ENCODE peak calls at places on chromosomes 4 and X, in eight cellular contexts. One of them, this sample, is unnamed.

GRCh38 chr4:95050980-95051688 is 293.4 kb downstream of the BMPR1B start:
- DNase-seq in memory B cell: no peak
- DNase-seq in fibroblast of pulmonary artery: no peak
- DNase-seq in naive thymus-derived CD4-positive, alpha-beta T cell: no peak
- DNase-seq in germinal center: no peak
- DNase-seq in stimulated activated CD4-positive, alpha-beta T cell treated with anti-CD3 and anti-CD28 coated beads, TNF-alpha, amount 100 ng/mL, for 4 hours: no peak
- DNase-seq in suprapubic skin: no peak
- DNase-seq in breast epithelium: no peak
- DNase-seq in this sample: no peak

GRCh38 chrX:24260827-24261550 is 52.9 kb downstream of the SUPT20HL2 start:
- DNase-seq in stimulated activated CD4-positive, alpha-beta T cell treated with anti-CD3 and anti-CD28 coated beads, TNF-alpha, amount 100 ng/mL, for 4 hours: no peak
- DNase-seq in breast epithelium: peak; percentile 22
- DNase-seq in fibroblast of pulmonary artery: peak; percentile 62
- DNase-seq in naive thymus-derived CD4-positive, alpha-beta T cell: no peak
- DNase-seq in germinal center: no peak
- DNase-seq in suprapubic skin: no peak
- DNase-seq in memory B cell: no peak
- DNase-seq in this sample: no peak

GRCh38 chr4:94451051-94451404 is 714 bp upstream of the PDLIM5 start:
- DNase-seq in stimulated activated CD4-positive, alpha-beta T cell treated with anti-CD3 and anti-CD28 coated beads, TNF-alpha, amount 100 ng/mL, for 4 hours: no peak
- DNase-seq in naive thymus-derived CD4-positive, alpha-beta T cell: no peak
- DNase-seq in germinal center: no peak
- DNase-seq in memory B cell: no peak
- DNase-seq in breast epithelium: no peak
- DNase-seq in suprapubic skin: no peak
- DNase-seq in fibroblast of pulmonary artery: no peak
- DNase-seq in this sample: no peak

GRCh38 chr4:20323991-20324390 is 72.3 kb downstream of the SLIT2 start:
- DNase-seq in fibroblast of pulmonary artery: no peak
- DNase-seq in memory B cell: no peak
- DNase-seq in stimulated activated CD4-positive, alpha-beta T cell treated with anti-CD3 and anti-CD28 coated beads, TNF-alpha, amount 100 ng/mL, for 4 hours: no peak
- DNase-seq in breast epithelium: no peak
- DNase-seq in naive thymus-derived CD4-positive, alpha-beta T cell: no peak
- DNase-seq in suprapubic skin: no peak
- DNase-seq in germinal center: no peak
- DNase-seq in this sample: no peak

GRCh38 chr4:72418458-72418857 is 150.6 kb downstream of the ADAMTS3 start:
- DNase-seq in fibroblast of pulmonary artery: peak; percentile 88
- DNase-seq in germinal center: no peak
- DNase-seq in suprapubic skin: no peak
- DNase-seq in stimulated activated CD4-positive, alpha-beta T cell treated with anti-CD3 and anti-CD28 coated beads, TNF-alpha, amount 100 ng/mL, for 4 hours: no peak
- DNase-seq in breast epithelium: no peak
- DNase-seq in memory B cell: no peak
- DNase-seq in naive thymus-derived CD4-positive, alpha-beta T cell: no peak
- DNase-seq in this sample: no peak

GRCh38 chrX:18360867-18361266 is 6.4 kb upstream of the SCML2 start:
- DNase-seq in suprapubic skin: no peak
- DNase-seq in germinal center: no peak
- DNase-seq in stimulated activated CD4-positive, alpha-beta T cell treated with anti-CD3 and anti-CD28 coated beads, TNF-alpha, amount 100 ng/mL, for 4 hours: no peak
- DNase-seq in memory B cell: no peak
- DNase-seq in naive thymus-derived CD4-positive, alpha-beta T cell: no peak
- DNase-seq in fibroblast of pulmonary artery: no peak
- DNase-seq in breast epithelium: no peak
- DNase-seq in this sample: no peak

GRCh38 chr4:128600410-128600809 is 209.1 kb upstream of the JADE1 start:
- DNase-seq in suprapubic skin: no peak
- DNase-seq in naive thymus-derived CD4-positive, alpha-beta T cell: no peak
- DNase-seq in stimulated activated CD4-positive, alpha-beta T cell treated with anti-CD3 and anti-CD28 coated beads, TNF-alpha, amount 100 ng/mL, for 4 hours: no peak
- DNase-seq in memory B cell: no peak
- DNase-seq in fibroblast of pulmonary artery: peak; percentile 73
- DNase-seq in breast epithelium: no peak
- DNase-seq in germinal center: no peak
- DNase-seq in this sample: no peak

GRCh38 chrX:104335765-104336164 is 81.0 kb upstream of the ESX1 start:
- DNase-seq in germinal center: no peak
- DNase-seq in fibroblast of pulmonary artery: peak; percentile 66
- DNase-seq in suprapubic skin: no peak
- DNase-seq in stimulated activated CD4-positive, alpha-beta T cell treated with anti-CD3 and anti-CD28 coated beads, TNF-alpha, amount 100 ng/mL, for 4 hours: no peak
- DNase-seq in memory B cell: no peak
- DNase-seq in breast epithelium: no peak
- DNase-seq in naive thymus-derived CD4-positive, alpha-beta T cell: no peak
- DNase-seq in this sample: no peak

GRCh38 chrX:118823263-118824172 is at the start of gene ZCCHC12:
- DNase-seq in stimulated activated CD4-positive, alpha-beta T cell treated with anti-CD3 and anti-CD28 coated beads, TNF-alpha, amount 100 ng/mL, for 4 hours: no peak
- DNase-seq in memory B cell: no peak
- DNase-seq in suprapubic skin: no peak
- DNase-seq in breast epithelium: no peak
- DNase-seq in fibroblast of pulmonary artery: peak; percentile 49
- DNase-seq in naive thymus-derived CD4-positive, alpha-beta T cell: peak; percentile 48
- DNase-seq in germinal center: peak; percentile 72
- DNase-seq in this sample: peak; percentile 6

GRCh38 chr4:13267091-13267490 is 217.0 kb downstream of the RAB28 start:
- DNase-seq in naive thymus-derived CD4-positive, alpha-beta T cell: no peak
- DNase-seq in fibroblast of pulmonary artery: no peak
- DNase-seq in suprapubic skin: no peak
- DNase-seq in memory B cell: no peak
- DNase-seq in germinal center: no peak
- DNase-seq in breast epithelium: no peak
- DNase-seq in stimulated activated CD4-positive, alpha-beta T cell treated with anti-CD3 and anti-CD28 coated beads, TNF-alpha, amount 100 ng/mL, for 4 hours: no peak
- DNase-seq in this sample: no peak

GRCh38 chr4:7430965-7431695 is 3.6 kb downstream of the PSAPL1 start:
- DNase-seq in suprapubic skin: peak; percentile 47
- DNase-seq in breast epithelium: no peak
- DNase-seq in fibroblast of pulmonary artery: no peak
- DNase-seq in stimulated activated CD4-positive, alpha-beta T cell treated with anti-CD3 and anti-CD28 coated beads, TNF-alpha, amount 100 ng/mL, for 4 hours: no peak
- DNase-seq in germinal center: no peak
- DNase-seq in naive thymus-derived CD4-positive, alpha-beta T cell: no peak
- DNase-seq in memory B cell: no peak
- DNase-seq in this sample: no peak

GRCh38 chrX:4451591-4451990 is 738.1 kb upstream of the PRKX start:
- DNase-seq in germinal center: no peak
- DNase-seq in breast epithelium: no peak
- DNase-seq in stimulated activated CD4-positive, alpha-beta T cell treated with anti-CD3 and anti-CD28 coated beads, TNF-alpha, amount 100 ng/mL, for 4 hours: no peak
- DNase-seq in suprapubic skin: no peak
- DNase-seq in memory B cell: no peak
- DNase-seq in naive thymus-derived CD4-positive, alpha-beta T cell: no peak
- DNase-seq in fibroblast of pulmonary artery: no peak
- DNase-seq in this sample: no peak

GRCh38 chr4:115145393-115146160 is 32.2 kb upstream of the NDST4 start:
- DNase-seq in fibroblast of pulmonary artery: no peak
- DNase-seq in suprapubic skin: no peak
- DNase-seq in naive thymus-derived CD4-positive, alpha-beta T cell: no peak
- DNase-seq in memory B cell: no peak
- DNase-seq in stimulated activated CD4-positive, alpha-beta T cell treated with anti-CD3 and anti-CD28 coated beads, TNF-alpha, amount 100 ng/mL, for 4 hours: no peak
- DNase-seq in breast epithelium: no peak
- DNase-seq in germinal center: no peak
- DNase-seq in this sample: no peak

GRCh38 chr4:147526272-147526654 is 45.4 kb downstream of the EDNRA start:
- DNase-seq in suprapubic skin: no peak
- DNase-seq in breast epithelium: no peak
- DNase-seq in fibroblast of pulmonary artery: no peak
- DNase-seq in germinal center: no peak
- DNase-seq in naive thymus-derived CD4-positive, alpha-beta T cell: no peak
- DNase-seq in stimulated activated CD4-positive, alpha-beta T cell treated with anti-CD3 and anti-CD28 coated beads, TNF-alpha, amount 100 ng/mL, for 4 hours: no peak
- DNase-seq in memory B cell: no peak
- DNase-seq in this sample: no peak

GRCh38 chrX:574355-574754 is 56.2 kb upstream of the SHOX start:
- DNase-seq in naive thymus-derived CD4-positive, alpha-beta T cell: no peak
- DNase-seq in fibroblast of pulmonary artery: no peak
- DNase-seq in germinal center: no peak
- DNase-seq in stimulated activated CD4-positive, alpha-beta T cell treated with anti-CD3 and anti-CD28 coated beads, TNF-alpha, amount 100 ng/mL, for 4 hours: no peak
- DNase-seq in memory B cell: no peak
- DNase-seq in breast epithelium: no peak
- DNase-seq in suprapubic skin: no peak
- DNase-seq in this sample: no peak

GRCh38 chr4:147118523-147118922 is 172.9 kb upstream of the TTC29 start:
- DNase-seq in germinal center: no peak
- DNase-seq in memory B cell: no peak
- DNase-seq in breast epithelium: no peak
- DNase-seq in fibroblast of pulmonary artery: peak; percentile 77
- DNase-seq in suprapubic skin: no peak
- DNase-seq in naive thymus-derived CD4-positive, alpha-beta T cell: no peak
- DNase-seq in stimulated activated CD4-positive, alpha-beta T cell treated with anti-CD3 and anti-CD28 coated beads, TNF-alpha, amount 100 ng/mL, for 4 hours: no peak
- DNase-seq in this sample: no peak

GRCh38 chrX:133574716-133575115 is 159.4 kb upstream of the GPC4 start:
- DNase-seq in naive thymus-derived CD4-positive, alpha-beta T cell: no peak
- DNase-seq in fibroblast of pulmonary artery: no peak
- DNase-seq in germinal center: no peak
- DNase-seq in memory B cell: no peak
- DNase-seq in breast epithelium: no peak
- DNase-seq in stimulated activated CD4-positive, alpha-beta T cell treated with anti-CD3 and anti-CD28 coated beads, TNF-alpha, amount 100 ng/mL, for 4 hours: no peak
- DNase-seq in suprapubic skin: no peak
- DNase-seq in this sample: no peak

GRCh38 chr4:6162885-6163284 is 37.5 kb downstream of the JAKMIP1 start:
- DNase-seq in naive thymus-derived CD4-positive, alpha-beta T cell: no peak
- DNase-seq in germinal center: no peak
- DNase-seq in stimulated activated CD4-positive, alpha-beta T cell treated with anti-CD3 and anti-CD28 coated beads, TNF-alpha, amount 100 ng/mL, for 4 hours: no peak
- DNase-seq in fibroblast of pulmonary artery: no peak
- DNase-seq in breast epithelium: no peak
- DNase-seq in suprapubic skin: no peak
- DNase-seq in memory B cell: no peak
- DNase-seq in this sample: no peak

GRCh38 chr4:3371581-3372001 is 70.2 kb upstream of the HGFAC start:
- DNase-seq in germinal center: no peak
- DNase-seq in fibroblast of pulmonary artery: peak; percentile 49
- DNase-seq in suprapubic skin: no peak
- DNase-seq in stimulated activated CD4-positive, alpha-beta T cell treated with anti-CD3 and anti-CD28 coated beads, TNF-alpha, amount 100 ng/mL, for 4 hours: no peak
- DNase-seq in memory B cell: no peak
- DNase-seq in naive thymus-derived CD4-positive, alpha-beta T cell: no peak
- DNase-seq in breast epithelium: no peak
- DNase-seq in this sample: no peak

GRCh38 chrX:110703641-110704040 is 92.0 kb downstream of the CHRDL1 start:
- DNase-seq in breast epithelium: no peak
- DNase-seq in memory B cell: no peak
- DNase-seq in fibroblast of pulmonary artery: no peak
- DNase-seq in germinal center: no peak
- DNase-seq in suprapubic skin: no peak
- DNase-seq in naive thymus-derived CD4-positive, alpha-beta T cell: no peak
- DNase-seq in stimulated activated CD4-positive, alpha-beta T cell treated with anti-CD3 and anti-CD28 coated beads, TNF-alpha, amount 100 ng/mL, for 4 hours: no peak
- DNase-seq in this sample: no peak

GRCh38 chr4:184856277-184856609 is 30.5 kb upstream of the ACSL1 start:
- DNase-seq in suprapubic skin: no peak
- DNase-seq in memory B cell: no peak
- DNase-seq in fibroblast of pulmonary artery: no peak
- DNase-seq in germinal center: peak; percentile 30
- DNase-seq in naive thymus-derived CD4-positive, alpha-beta T cell: no peak
- DNase-seq in stimulated activated CD4-positive, alpha-beta T cell treated with anti-CD3 and anti-CD28 coated beads, TNF-alpha, amount 100 ng/mL, for 4 hours: no peak
- DNase-seq in breast epithelium: no peak
- DNase-seq in this sample: no peak

GRCh38 chr4:5956285-5957021 is 61.8 kb downstream of the C4orf50 start:
- DNase-seq in memory B cell: no peak
- DNase-seq in fibroblast of pulmonary artery: no peak
- DNase-seq in suprapubic skin: no peak
- DNase-seq in germinal center: no peak
- DNase-seq in stimulated activated CD4-positive, alpha-beta T cell treated with anti-CD3 and anti-CD28 coated beads, TNF-alpha, amount 100 ng/mL, for 4 hours: no peak
- DNase-seq in naive thymus-derived CD4-positive, alpha-beta T cell: no peak
- DNase-seq in breast epithelium: no peak
- DNase-seq in this sample: no peak

GRCh38 chrX:111823068-111823467 is 52.9 kb upstream of the TRPC5OS start:
- DNase-seq in naive thymus-derived CD4-positive, alpha-beta T cell: peak; percentile 1
- DNase-seq in breast epithelium: no peak
- DNase-seq in germinal center: peak; percentile 1
- DNase-seq in suprapubic skin: no peak
- DNase-seq in fibroblast of pulmonary artery: no peak
- DNase-seq in memory B cell: no peak
- DNase-seq in stimulated activated CD4-positive, alpha-beta T cell treated with anti-CD3 and anti-CD28 coated beads, TNF-alpha, amount 100 ng/mL, for 4 hours: no peak
- DNase-seq in this sample: no peak

GRCh38 chr4:184599492-184600135 is 49.6 kb downstream of the CASP3 start:
- DNase-seq in memory B cell: no peak
- DNase-seq in stimulated activated CD4-positive, alpha-beta T cell treated with anti-CD3 and anti-CD28 coated beads, TNF-alpha, amount 100 ng/mL, for 4 hours: no peak
- DNase-seq in suprapubic skin: no peak
- DNase-seq in naive thymus-derived CD4-positive, alpha-beta T cell: no peak
- DNase-seq in breast epithelium: no peak
- DNase-seq in germinal center: no peak
- DNase-seq in fibroblast of pulmonary artery: peak; percentile 84
- DNase-seq in this sample: no peak

GRCh38 chr4:168183717-168184571 is 91.6 kb downstream of the ANXA10 start:
- DNase-seq in suprapubic skin: no peak
- DNase-seq in fibroblast of pulmonary artery: peak; percentile 71
- DNase-seq in naive thymus-derived CD4-positive, alpha-beta T cell: peak; percentile 1
- DNase-seq in germinal center: peak; percentile 5
- DNase-seq in breast epithelium: no peak
- DNase-seq in stimulated activated CD4-positive, alpha-beta T cell treated with anti-CD3 and anti-CD28 coated beads, TNF-alpha, amount 100 ng/mL, for 4 hours: no peak
- DNase-seq in memory B cell: no peak
- DNase-seq in this sample: no peak

GRCh38 chr4:79413486-79413885 is 5.5 kb upstream of the GK2 start:
- DNase-seq in germinal center: no peak
- DNase-seq in naive thymus-derived CD4-positive, alpha-beta T cell: no peak
- DNase-seq in memory B cell: no peak
- DNase-seq in stimulated activated CD4-positive, alpha-beta T cell treated with anti-CD3 and anti-CD28 coated beads, TNF-alpha, amount 100 ng/mL, for 4 hours: no peak
- DNase-seq in suprapubic skin: no peak
- DNase-seq in breast epithelium: no peak
- DNase-seq in fibroblast of pulmonary artery: no peak
- DNase-seq in this sample: no peak

GRCh38 chrX:132877954-132878536 is 80.4 kb downstream of the HS6ST2 start:
- DNase-seq in breast epithelium: no peak
- DNase-seq in suprapubic skin: no peak
- DNase-seq in fibroblast of pulmonary artery: no peak
- DNase-seq in germinal center: no peak
- DNase-seq in naive thymus-derived CD4-positive, alpha-beta T cell: no peak
- DNase-seq in stimulated activated CD4-positive, alpha-beta T cell treated with anti-CD3 and anti-CD28 coated beads, TNF-alpha, amount 100 ng/mL, for 4 hours: no peak
- DNase-seq in memory B cell: no peak
- DNase-seq in this sample: no peak

GRCh38 chrX:154017766-154018517 is 1.8 kb downstream of the IRAK1 start:
- DNase-seq in naive thymus-derived CD4-positive, alpha-beta T cell: no peak
- DNase-seq in breast epithelium: no peak
- DNase-seq in germinal center: no peak
- DNase-seq in stimulated activated CD4-positive, alpha-beta T cell treated with anti-CD3 and anti-CD28 coated beads, TNF-alpha, amount 100 ng/mL, for 4 hours: no peak
- DNase-seq in memory B cell: no peak
- DNase-seq in suprapubic skin: no peak
- DNase-seq in fibroblast of pulmonary artery: no peak
- DNase-seq in this sample: no peak

GRCh38 chrX:66638591-66639500 is at the start of gene EDA2R:
- DNase-seq in breast epithelium: peak; percentile 29
- DNase-seq in fibroblast of pulmonary artery: peak; percentile 88
- DNase-seq in naive thymus-derived CD4-positive, alpha-beta T cell: peak; percentile 4
- DNase-seq in stimulated activated CD4-positive, alpha-beta T cell treated with anti-CD3 and anti-CD28 coated beads, TNF-alpha, amount 100 ng/mL, for 4 hours: no peak
- DNase-seq in suprapubic skin: no peak
- DNase-seq in germinal center: no peak
- DNase-seq in memory B cell: no peak
- DNase-seq in this sample: no peak

GRCh38 chr4:77994194-77994721 is 62.9 kb upstream of the FRAS1 start:
- DNase-seq in breast epithelium: no peak
- DNase-seq in suprapubic skin: no peak
- DNase-seq in germinal center: peak; percentile 19
- DNase-seq in stimulated activated CD4-positive, alpha-beta T cell treated with anti-CD3 and anti-CD28 coated beads, TNF-alpha, amount 100 ng/mL, for 4 hours: no peak
- DNase-seq in naive thymus-derived CD4-positive, alpha-beta T cell: peak; percentile 5
- DNase-seq in memory B cell: no peak
- DNase-seq in fibroblast of pulmonary artery: peak; percentile 78
- DNase-seq in this sample: no peak

GRCh38 chr4:126986828-126987227 is 645.9 kb upstream of the INTU start:
- DNase-seq in memory B cell: no peak
- DNase-seq in stimulated activated CD4-positive, alpha-beta T cell treated with anti-CD3 and anti-CD28 coated beads, TNF-alpha, amount 100 ng/mL, for 4 hours: no peak
- DNase-seq in naive thymus-derived CD4-positive, alpha-beta T cell: no peak
- DNase-seq in germinal center: no peak
- DNase-seq in breast epithelium: no peak
- DNase-seq in suprapubic skin: no peak
- DNase-seq in fibroblast of pulmonary artery: peak; percentile 41
- DNase-seq in this sample: no peak

GRCh38 chr4:164807611-164808010 is 53.7 kb downstream of the SMIM31 start:
- DNase-seq in fibroblast of pulmonary artery: no peak
- DNase-seq in germinal center: no peak
- DNase-seq in stimulated activated CD4-positive, alpha-beta T cell treated with anti-CD3 and anti-CD28 coated beads, TNF-alpha, amount 100 ng/mL, for 4 hours: no peak
- DNase-seq in memory B cell: no peak
- DNase-seq in naive thymus-derived CD4-positive, alpha-beta T cell: no peak
- DNase-seq in breast epithelium: no peak
- DNase-seq in suprapubic skin: no peak
- DNase-seq in this sample: no peak

GRCh38 chrX:39975094-39975865 is 122.5 kb downstream of the BCOR start:
- DNase-seq in breast epithelium: peak; percentile 69
- DNase-seq in fibroblast of pulmonary artery: no peak
- DNase-seq in memory B cell: no peak
- DNase-seq in stimulated activated CD4-positive, alpha-beta T cell treated with anti-CD3 and anti-CD28 coated beads, TNF-alpha, amount 100 ng/mL, for 4 hours: no peak
- DNase-seq in suprapubic skin: no peak
- DNase-seq in germinal center: no peak
- DNase-seq in naive thymus-derived CD4-positive, alpha-beta T cell: no peak
- DNase-seq in this sample: no peak

GRCh38 chr4:95293014-95293413 is 255.8 kb downstream of the UNC5C start:
- DNase-seq in germinal center: no peak
- DNase-seq in memory B cell: no peak
- DNase-seq in fibroblast of pulmonary artery: peak; percentile 58
- DNase-seq in naive thymus-derived CD4-positive, alpha-beta T cell: peak; percentile 28
- DNase-seq in suprapubic skin: no peak
- DNase-seq in stimulated activated CD4-positive, alpha-beta T cell treated with anti-CD3 and anti-CD28 coated beads, TNF-alpha, amount 100 ng/mL, for 4 hours: no peak
- DNase-seq in breast epithelium: no peak
- DNase-seq in this sample: no peak

This sample was measured in activated T-helper 9 cell treated with anti-CD3 and anti-CD28 coated beads, Interleukin-2, amount 50 U/mL, for 16 hours.